ENCODE peak calls at places on chromosomes 7 and 10, in four cellular contexts. A, K, O and N are unnamed samples.

GRCh38 chr10:118584181-118584954 is 11.1 kb downstream of the PRLHR start:
- DNase-seq in A (peak), K (no peak), O (no peak), N (no peak)

GRCh38 chr10:79397051-79397450 is 48.4 kb downstream of the ZCCHC24 start:
- DNase-seq in A (no peak), K (no peak), O (no peak), N (no peak)

GRCh38 chr10:804191-804781 is 114.8 kb upstream of the DIP2C start:
- DNase-seq in A (no peak), K (no peak), O (no peak), N (no peak)

GRCh38 chr7:100102950-100103840 is 1.8 kb downstream of the AP4M1 start:
- DNase-seq in A (no peak), K (no peak), O (no peak), N (no peak)

GRCh38 chr7:22001345-22002004 is 55.8 kb upstream of the CDCA7L start:
- DNase-seq in A (peak), K (peak), O (no peak), N (no peak)

GRCh38 chr7:2609001-2609411 is 22.8 kb upstream of the TTYH3 start:
- DNase-seq in A (peak), K (peak), O (no peak), N (no peak)

GRCh38 chr7:47572939-47573757 is 8.8 kb downstream of the TNS3 start:
- DNase-seq in A (no peak), K (no peak), O (no peak), N (no peak)

GRCh38 chr7:131692131-131692960 is 135.9 kb upstream of the PODXL start:
- DNase-seq in A (peak), K (peak), O (no peak), N (peak)

GRCh38 chr7:113321201-113321600 is 202.8 kb upstream of the SMIM30 start:
- DNase-seq in A (no peak), K (no peak), O (no peak), N (no peak)

GRCh38 chr10:16436758-16437539 is at the start of gene PTER:
- DNase-seq in A (peak), K (peak), O (peak), N (peak)
- H3K27ac ChIP-seq in A (no peak), K (peak), O (no peak), N (no peak)

DNA sequence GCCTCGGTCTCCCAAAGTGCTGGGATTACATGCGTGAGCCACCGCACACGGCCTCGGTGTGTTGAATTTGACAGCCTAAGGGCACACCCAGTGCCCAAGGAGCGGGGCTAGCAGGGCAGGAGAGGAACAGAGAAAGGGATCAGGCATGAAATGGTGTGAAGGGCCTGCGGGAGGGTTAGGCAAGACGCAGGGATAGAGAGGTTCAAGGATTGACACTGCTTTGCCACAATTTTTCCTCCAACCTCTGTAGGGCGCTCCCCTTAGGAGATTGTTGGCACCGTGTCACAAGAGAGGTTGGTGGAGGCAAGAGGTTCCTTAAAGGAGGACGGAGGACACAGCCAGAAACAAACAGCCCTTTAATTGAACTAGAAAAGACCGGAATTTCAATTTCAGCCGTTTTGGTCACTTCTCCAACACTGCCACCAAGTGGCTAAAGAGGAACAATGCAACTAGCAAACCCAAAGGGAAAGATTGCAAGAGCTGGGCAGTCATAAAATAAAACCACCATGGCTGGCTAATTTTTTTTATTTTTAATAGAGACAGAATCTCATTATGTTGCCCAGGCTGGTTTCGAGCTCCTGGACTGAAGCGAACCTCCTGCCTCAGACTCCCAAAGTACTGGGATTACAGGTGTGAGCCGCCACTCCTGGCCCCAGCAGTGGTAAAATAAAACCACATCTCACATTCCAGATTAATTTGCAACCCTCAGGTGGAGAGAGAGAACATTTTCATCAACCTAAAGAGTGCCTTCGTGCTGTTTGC is 6.9 kb upstream of the CREB3L2 start:
- DNase-seq in A (no peak), K (peak), O (no peak), N (peak)
- H3K27ac ChIP-seq in A (no peak), K (no peak), O (no peak), N (no peak)

GRCh38 chr7:135215180-135215579 is 3.9 kb upstream of the WDR91 start:
- DNase-seq in A (no peak), K (no peak), O (no peak), N (no peak)
- H3K27ac ChIP-seq in A (no peak), K (no peak), O (no peak), N (no peak)

GRCh38 chr7:30844483-30844874 is 67.2 kb upstream of the AQP1 start:
- DNase-seq in A (no peak), K (no peak), O (no peak), N (no peak)
- H3K27ac ChIP-seq in A (no peak), K (no peak), O (no peak), N (no peak)

DNA sequence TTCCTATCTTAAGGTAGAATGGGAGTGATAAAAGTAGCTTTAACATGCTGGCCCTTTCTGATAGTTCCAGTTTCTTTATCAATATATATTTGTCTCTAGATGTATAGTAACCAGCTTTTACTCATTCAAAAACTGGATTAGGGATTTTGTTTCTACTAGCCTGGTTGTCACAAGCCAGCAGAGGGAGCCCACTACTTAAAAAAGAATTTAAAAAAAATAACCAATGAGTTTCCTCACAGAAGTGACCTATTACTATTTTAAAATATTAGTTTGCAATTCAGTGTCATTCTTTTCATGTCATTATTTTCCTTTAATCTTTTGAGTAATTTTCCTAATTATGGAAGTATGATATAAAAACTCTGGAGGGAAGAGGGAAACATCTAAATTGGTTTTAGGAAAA is 142.1 kb downstream of the PHTF2 start:
- DNase-seq in A (peak), K (peak), O (no peak), N (no peak)
- H3K27ac ChIP-seq in A (no peak), K (no peak), O (no peak), N (no peak)